ENCODE peak calls at places on chromosomes 13 and 19, in ten cellular contexts. L is CD8-positive, alpha-beta T cell; V is astrocyte of the spinal cord; N is SW 1271; O is AG09309; I is pancreas; H is anterior cingulate cortex; M is GOT3; K is HS-5; Z is progenitor cell of endocrine pancreas. W is an unnamed sample.

GRCh38 chr13:109859898-109860297 is 73.5 kb upstream of the IRS2 start:
- DNase-seq in K (no peak), H (no peak), M (no peak), N (no peak), I (no peak), L (no peak), O (no peak), V (no peak), Z (no peak), W (no peak)

GRCh38 chr19:616276-616675 is 17.1 kb downstream of the POLRMT start:
- DNase-seq in O (no peak), I (no peak), H (no peak), L (no peak), K (no peak), Z (no peak), N (no peak), V (no peak), M (no peak), W (no peak)

GRCh38 chr19:37251308-37252229 is 33.6 kb downstream of the ZNF383 start:
- DNase-seq in N (no peak), L (peak), V (peak), K (peak), H (peak), O (peak), Z (no peak), I (peak), M (peak), W (peak)

GRCh38 chr19:49592486-49593232 is 1.7 kb downstream of the PRR12 start:
- DNase-seq in H (no peak), Z (no peak), O (no peak), N (no peak), L (no peak), V (no peak), I (no peak), K (no peak), M (no peak), W (no peak)

GRCh38 chr13:45143346-45143751 is 23.0 kb downstream of the GTF2F2 start:
- DNase-seq in V (no peak), Z (no peak), H (no peak), M (no peak), L (no peak), O (no peak), I (no peak), K (no peak), N (no peak), W (no peak)

GRCh38 chr13:20188649-20189553 is 3.8 kb downstream of the GJB2 start:
- DNase-seq in N (no peak), O (no peak), I (no peak), V (no peak), L (no peak), H (no peak), K (no peak), Z (no peak), M (no peak), W (no peak)

GRCh38 chr19:55075366-55075998 is at the start of gene EPS8L1:
- DNase-seq in K (no peak), V (no peak), M (no peak), L (no peak), H (no peak), N (no peak), O (no peak), I (peak), Z (peak), W (no peak)

GRCh38 chr13:101623469-101624209 is 171.2 kb downstream of the ITGBL1 start:
- DNase-seq in O (no peak), N (no peak), Z (no peak), M (no peak), I (no peak), K (no peak), V (peak), L (no peak), H (no peak), W (peak)

GRCh38 chr19:51142119-51142518 is at the start of gene SIGLEC7:
- DNase-seq in O (no peak), N (no peak), Z (no peak), I (no peak), L (no peak), H (no peak), V (no peak), M (no peak), K (no peak), W (no peak)

GRCh38 chr13:36750046-36750445 is 69.0 kb upstream of the RFXAP start:
- DNase-seq in N (no peak), K (no peak), O (no peak), V (no peak), Z (no peak), M (no peak), I (no peak), L (no peak), H (no peak), W (no peak)

GRCh38 chr13:40668335-40668734 is 1.9 kb upstream of the FOXO1 start:
- DNase-seq in O (no peak), N (no peak), V (no peak), H (no peak), M (no peak), K (no peak), I (no peak), L (no peak), Z (no peak), W (no peak)

GRCh38 chr19:36009220-36009619 is 607 bp upstream of the SYNE4 start:
- DNase-seq in K (no peak), H (peak), V (peak), O (no peak), N (no peak), M (no peak), I (peak), L (no peak), Z (peak), W (no peak)

GRCh38 chr13:46753137-46753536 is 43.8 kb downstream of the ESD start:
- DNase-seq in M (no peak), Z (no peak), K (no peak), V (no peak), I (no peak), O (no peak), N (no peak), L (no peak), H (no peak), W (no peak)

GRCh38 chr19:43674630-43674982 is 4.6 kb upstream of the PLAUR start:
- DNase-seq in K (no peak), M (no peak), H (no peak), Z (no peak), I (no peak), N (no peak), L (no peak), V (no peak), O (no peak), W (peak)

GRCh38 chr13:107968470-107968869 is 246.9 kb downstream of the LIG4 start:
- DNase-seq in M (no peak), V (no peak), H (no peak), I (no peak), O (no peak), L (no peak), K (no peak), N (no peak), Z (no peak), W (no peak)

GRCh38 chr19:16015805-16016173 is 60.5 kb upstream of the TPM4 start:
- DNase-seq in H (no peak), K (no peak), N (no peak), V (no peak), I (no peak), L (no peak), M (no peak), Z (no peak), O (no peak), W (no peak)

GRCh38 chr13:102089177-102089576 is 312.7 kb downstream of the FGF14 start:
- DNase-seq in K (peak), Z (no peak), O (no peak), H (no peak), M (no peak), I (no peak), V (peak), L (no peak), N (no peak), W (no peak)

GRCh38 chr13:43388282-43389034 is 365.1 kb downstream of the DNAJC15 start:
- DNase-seq in M (no peak), O (no peak), V (no peak), L (no peak), Z (no peak), H (no peak), K (no peak), N (no peak), I (peak), W (no peak)

GRCh38 chr13:70407486-70407885 is 299.2 kb upstream of the KLHL1 start:
- DNase-seq in H (no peak), V (peak), I (no peak), Z (no peak), M (no peak), K (no peak), L (no peak), N (no peak), O (no peak), W (no peak)

GRCh38 chr13:92530364-92530763 is 696.2 kb upstream of the GPC6 start:
- DNase-seq in K (no peak), I (no peak), Z (no peak), H (no peak), O (no peak), M (no peak), V (no peak), N (no peak), L (no peak), W (no peak)

GRCh38 chr19:34265221-34265650 is 10.9 kb downstream of the GARRE1 start:
- DNase-seq in N (no peak), O (no peak), Z (no peak), K (no peak), M (no peak), I (no peak), L (no peak), V (no peak), H (no peak), W (no peak)